ENCODE peak calls at places on chromosomes 16 and 17, in six cellular contexts. One of them, this sample, is unnamed.

GRCh38 chr17:35731239-35731931 is at the start of gene RASL10B:
- DNase-seq in AG10803: peak
- DNase-seq in mesothelial cell of epicardium: peak
- DNase-seq in activated naive CD8-positive, alpha-beta T cell treated with anti-CD3 and anti-CD28 coated beads, Interleukin-2, amount 50 U/mL, for 24 hours: peak
- DNase-seq in AG09309: no peak
- DNase-seq in GM23248: peak
- DNase-seq in this sample: peak

GRCh38 chr17:77451271-77451893 is 310.6 kb downstream of the SEC14L1 start:
- DNase-seq in AG10803: peak
- DNase-seq in mesothelial cell of epicardium: peak
- DNase-seq in activated naive CD8-positive, alpha-beta T cell treated with anti-CD3 and anti-CD28 coated beads, Interleukin-2, amount 50 U/mL, for 24 hours: peak
- DNase-seq in AG09309: no peak
- DNase-seq in GM23248: peak
- DNase-seq in this sample: peak

GRCh38 chr16:24677388-24677787 is 52.1 kb upstream of the TNRC6A start:
- DNase-seq in AG10803: no peak
- DNase-seq in mesothelial cell of epicardium: no peak
- DNase-seq in activated naive CD8-positive, alpha-beta T cell treated with anti-CD3 and anti-CD28 coated beads, Interleukin-2, amount 50 U/mL, for 24 hours: no peak
- DNase-seq in AG09309: no peak
- DNase-seq in GM23248: no peak
- DNase-seq in this sample: no peak

GRCh38 chr16:23071202-23072083 is 77.8 kb downstream of the USP31 start:
- DNase-seq in AG10803: peak
- DNase-seq in mesothelial cell of epicardium: no peak
- DNase-seq in activated naive CD8-positive, alpha-beta T cell treated with anti-CD3 and anti-CD28 coated beads, Interleukin-2, amount 50 U/mL, for 24 hours: no peak
- DNase-seq in AG09309: peak
- DNase-seq in GM23248: peak
- DNase-seq in this sample: no peak

GRCh38 chr16:53357955-53358354 is 76.3 kb upstream of the RBL2 start:
- DNase-seq in AG10803: no peak
- DNase-seq in mesothelial cell of epicardium: no peak
- DNase-seq in activated naive CD8-positive, alpha-beta T cell treated with anti-CD3 and anti-CD28 coated beads, Interleukin-2, amount 50 U/mL, for 24 hours: no peak
- DNase-seq in AG09309: no peak
- DNase-seq in GM23248: no peak
- DNase-seq in this sample: no peak

GRCh38 chr16:49528035-49528434 is 154.4 kb downstream of the C16orf78 start:
- DNase-seq in AG10803: no peak
- DNase-seq in mesothelial cell of epicardium: peak
- DNase-seq in activated naive CD8-positive, alpha-beta T cell treated with anti-CD3 and anti-CD28 coated beads, Interleukin-2, amount 50 U/mL, for 24 hours: peak
- DNase-seq in AG09309: no peak
- DNase-seq in GM23248: peak
- DNase-seq in this sample: no peak

GRCh38 chr17:74332763-74333220 is 6.8 kb downstream of the KIF19 start:
- DNase-seq in AG10803: no peak
- DNase-seq in mesothelial cell of epicardium: no peak
- DNase-seq in activated naive CD8-positive, alpha-beta T cell treated with anti-CD3 and anti-CD28 coated beads, Interleukin-2, amount 50 U/mL, for 24 hours: no peak
- DNase-seq in AG09309: no peak
- DNase-seq in GM23248: no peak
- DNase-seq in this sample: no peak

GRCh38 chr16:87420401-87421368 is 28.5 kb downstream of the MAP1LC3B start:
- DNase-seq in AG10803: no peak
- DNase-seq in mesothelial cell of epicardium: no peak
- DNase-seq in activated naive CD8-positive, alpha-beta T cell treated with anti-CD3 and anti-CD28 coated beads, Interleukin-2, amount 50 U/mL, for 24 hours: no peak
- DNase-seq in AG09309: no peak
- DNase-seq in GM23248: no peak
- DNase-seq in this sample: no peak

GRCh38 chr17:16371742-16372141 is 9.1 kb upstream of the UBB start:
- DNase-seq in AG10803: peak
- DNase-seq in mesothelial cell of epicardium: no peak
- DNase-seq in activated naive CD8-positive, alpha-beta T cell treated with anti-CD3 and anti-CD28 coated beads, Interleukin-2, amount 50 U/mL, for 24 hours: no peak
- DNase-seq in AG09309: no peak
- DNase-seq in GM23248: peak
- DNase-seq in this sample: no peak

GRCh38 chr17:42247734-42248133 is 28.5 kb downstream of the STAT5B start:
- DNase-seq in AG10803: peak
- DNase-seq in mesothelial cell of epicardium: no peak
- DNase-seq in activated naive CD8-positive, alpha-beta T cell treated with anti-CD3 and anti-CD28 coated beads, Interleukin-2, amount 50 U/mL, for 24 hours: no peak
- DNase-seq in AG09309: peak
- DNase-seq in GM23248: peak
- DNase-seq in this sample: no peak

GRCh38 chr16:15053904-15054303 is 2.0 kb downstream of the NTAN1 start:
- DNase-seq in AG10803: no peak
- DNase-seq in mesothelial cell of epicardium: no peak
- DNase-seq in activated naive CD8-positive, alpha-beta T cell treated with anti-CD3 and anti-CD28 coated beads, Interleukin-2, amount 50 U/mL, for 24 hours: no peak
- DNase-seq in AG09309: no peak
- DNase-seq in GM23248: no peak
- DNase-seq in this sample: no peak

GRCh38 chr16:11697319-11697718 is 29.1 kb downstream of the SNN start:
- DNase-seq in AG10803: no peak
- DNase-seq in mesothelial cell of epicardium: no peak
- DNase-seq in activated naive CD8-positive, alpha-beta T cell treated with anti-CD3 and anti-CD28 coated beads, Interleukin-2, amount 50 U/mL, for 24 hours: no peak
- DNase-seq in AG09309: no peak
- DNase-seq in GM23248: no peak
- DNase-seq in this sample: no peak

GRCh38 chr16:64469906-64470702 is 651.8 kb downstream of the CDH11 start:
- DNase-seq in AG10803: no peak
- DNase-seq in mesothelial cell of epicardium: no peak
- DNase-seq in activated naive CD8-positive, alpha-beta T cell treated with anti-CD3 and anti-CD28 coated beads, Interleukin-2, amount 50 U/mL, for 24 hours: no peak
- DNase-seq in AG09309: no peak
- DNase-seq in GM23248: peak
- DNase-seq in this sample: no peak

This sample was measured in germinal center.